ENCODE peak calls at places on chromosomes 7 and 10, in six cellular contexts. One of them, this sample, is unnamed.

GRCh38 chr7:127504715-127505114 is 80.7 kb downstream of the GCC1 start:
- DNase-seq in fibroblast of lung: no peak
- DNase-seq in left lung: peak
- DNase-seq in ovary: no peak
- DNase-seq in coronary artery: no peak
- DNase-seq in AG10803: peak
- DNase-seq in this sample: no peak

GRCh38 chr10:132382231-132382922 is 14.6 kb upstream of the PWWP2B start:
- DNase-seq in left lung: peak
- DNase-seq in AG10803: peak
- DNase-seq in fibroblast of lung: peak
- DNase-seq in coronary artery: no peak
- DNase-seq in ovary: no peak
- DNase-seq in this sample: peak

GRCh38 chr7:6360841-6361240 is 86.9 kb downstream of the DAGLB start:
- DNase-seq in left lung: no peak
- DNase-seq in ovary: no peak
- DNase-seq in AG10803: no peak
- DNase-seq in fibroblast of lung: no peak
- DNase-seq in coronary artery: no peak
- DNase-seq in this sample: no peak

GRCh38 chr7:151679073-151679708 is 159.5 kb upstream of the RHEB start:
- DNase-seq in ovary: no peak
- DNase-seq in coronary artery: no peak
- DNase-seq in AG10803: no peak
- DNase-seq in fibroblast of lung: no peak
- DNase-seq in left lung: no peak
- DNase-seq in this sample: no peak

GRCh38 chr7:131480384-131481315 is 75.8 kb downstream of the PODXL start:
- DNase-seq in left lung: no peak
- DNase-seq in fibroblast of lung: peak
- DNase-seq in ovary: no peak
- DNase-seq in coronary artery: no peak
- DNase-seq in AG10803: peak
- DNase-seq in this sample: no peak

GRCh38 chr7:45092931-45093235 is 4.1 kb upstream of the NACAD start:
- DNase-seq in left lung: no peak
- DNase-seq in coronary artery: no peak
- DNase-seq in ovary: no peak
- DNase-seq in AG10803: no peak
- DNase-seq in fibroblast of lung: no peak
- DNase-seq in this sample: no peak

GRCh38 chr10:91389636-91390512 is 20.3 kb upstream of the HECTD2 start:
- DNase-seq in left lung: no peak
- DNase-seq in AG10803: peak
- DNase-seq in coronary artery: no peak
- DNase-seq in fibroblast of lung: peak
- DNase-seq in ovary: no peak
- DNase-seq in this sample: no peak

GRCh38 chr7:85483205-85483604 is 296.3 kb upstream of the SEMA3D start:
- DNase-seq in coronary artery: no peak
- DNase-seq in AG10803: peak
- DNase-seq in ovary: no peak
- DNase-seq in left lung: no peak
- DNase-seq in fibroblast of lung: peak
- DNase-seq in this sample: no peak

GRCh38 chr7:133512560-133512959 is 259.7 kb downstream of the EXOC4 start:
- DNase-seq in fibroblast of lung: peak
- DNase-seq in ovary: no peak
- DNase-seq in coronary artery: no peak
- DNase-seq in left lung: no peak
- DNase-seq in AG10803: peak
- DNase-seq in this sample: no peak

GRCh38 chr7:55150709-55151108 is 131.9 kb downstream of the EGFR start:
- DNase-seq in AG10803: no peak
- DNase-seq in fibroblast of lung: no peak
- DNase-seq in ovary: no peak
- DNase-seq in left lung: no peak
- DNase-seq in coronary artery: no peak
- DNase-seq in this sample: no peak

GRCh38 chr7:37984775-37985390 is 64.4 kb downstream of the EPDR1 start:
- DNase-seq in AG10803: no peak
- DNase-seq in coronary artery: no peak
- DNase-seq in left lung: no peak
- DNase-seq in fibroblast of lung: peak
- DNase-seq in ovary: no peak
- DNase-seq in this sample: no peak

GRCh38 chr7:4550117-4550516 is 132.0 kb upstream of the FOXK1 start:
- DNase-seq in AG10803: no peak
- DNase-seq in coronary artery: no peak
- DNase-seq in fibroblast of lung: no peak
- DNase-seq in left lung: no peak
- DNase-seq in ovary: no peak
- DNase-seq in this sample: no peak

GRCh38 chr7:133984023-133984422 is 143.1 kb upstream of the LRGUK start:
- DNase-seq in left lung: no peak
- DNase-seq in ovary: no peak
- DNase-seq in coronary artery: no peak
- DNase-seq in AG10803: no peak
- DNase-seq in fibroblast of lung: peak
- DNase-seq in this sample: no peak

GRCh38 chr10:10642741-10643280 is 374.9 kb upstream of the CELF2 start:
- DNase-seq in ovary: peak
- DNase-seq in fibroblast of lung: peak
- DNase-seq in AG10803: peak
- DNase-seq in left lung: peak
- DNase-seq in coronary artery: peak
- DNase-seq in this sample: no peak

GRCh38 chr7:140653319-140654108 is 12.9 kb upstream of the DENND2A start:
- DNase-seq in left lung: no peak
- DNase-seq in ovary: peak
- DNase-seq in coronary artery: no peak
- DNase-seq in fibroblast of lung: peak
- DNase-seq in AG10803: peak
- DNase-seq in this sample: peak

GRCh38 chr7:156167417-156167807 is 355.1 kb upstream of the SHH start:
- DNase-seq in ovary: no peak
- DNase-seq in AG10803: no peak
- DNase-seq in fibroblast of lung: no peak
- DNase-seq in coronary artery: peak
- DNase-seq in left lung: no peak
- DNase-seq in this sample: peak

GRCh38 chr7:105487559-105488218 is 34.4 kb downstream of the PUS7 start:
- DNase-seq in AG10803: peak
- DNase-seq in coronary artery: no peak
- DNase-seq in fibroblast of lung: peak
- DNase-seq in ovary: no peak
- DNase-seq in left lung: no peak
- DNase-seq in this sample: no peak
- TF ChIP-seq CTCF in AG10803: peak
- TF ChIP-seq CTCF in coronary artery: no peak
- TF ChIP-seq CTCF in fibroblast of lung: peak
- TF ChIP-seq CTCF in ovary: no peak
- TF ChIP-seq CTCF in left lung: peak
- TF ChIP-seq CTCF in this sample: peak

GRCh38 chr10:58175990-58176910 is 91.4 kb downstream of the IPMK start:
- DNase-seq in left lung: no peak
- DNase-seq in coronary artery: no peak
- DNase-seq in ovary: no peak
- DNase-seq in fibroblast of lung: peak
- DNase-seq in AG10803: peak
- DNase-seq in this sample: no peak
- TF ChIP-seq CTCF in left lung: no peak
- TF ChIP-seq CTCF in coronary artery: no peak
- TF ChIP-seq CTCF in ovary: no peak
- TF ChIP-seq CTCF in fibroblast of lung: no peak
- TF ChIP-seq CTCF in AG10803: no peak
- TF ChIP-seq CTCF in this sample: no peak

DNA sequence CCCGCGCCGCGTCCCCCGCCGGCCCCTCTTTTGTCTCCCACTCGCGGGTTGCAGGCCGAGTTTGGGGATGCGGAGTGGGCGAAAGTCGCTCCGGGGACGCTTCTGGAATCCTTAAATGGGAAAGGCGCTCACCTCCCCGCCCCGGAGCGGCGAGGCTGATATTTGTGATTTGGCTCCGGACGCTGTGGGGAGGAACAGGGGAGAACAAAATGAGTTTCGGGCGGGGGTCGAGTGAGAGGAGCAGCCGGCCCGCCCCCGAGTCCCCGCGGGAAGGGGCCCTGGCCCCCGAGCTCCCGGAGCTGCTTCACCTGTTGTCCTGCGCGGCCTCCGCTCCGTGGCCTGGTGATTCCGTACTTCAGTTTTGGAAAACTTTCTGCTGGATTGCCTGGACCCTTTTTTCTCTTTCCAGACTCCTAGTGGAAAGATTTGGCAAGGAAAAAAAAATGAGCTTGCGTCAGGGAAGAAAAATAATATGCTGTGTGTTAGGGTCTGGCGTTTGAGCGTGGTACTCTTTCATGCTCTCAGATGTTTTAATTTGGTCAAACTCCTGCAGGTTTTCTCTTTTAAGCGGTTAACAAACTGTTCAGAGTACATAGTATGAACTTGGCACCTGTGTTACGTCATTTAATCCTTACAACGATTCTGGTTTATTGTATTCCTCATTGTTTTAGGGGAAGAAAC is 831 bp downstream of the BMPR1A start:
- DNase-seq in ovary: peak
- DNase-seq in fibroblast of lung: peak
- DNase-seq in coronary artery: peak
- DNase-seq in AG10803: peak
- DNase-seq in left lung: no peak
- DNase-seq in this sample: no peak
- TF ChIP-seq CTCF in ovary: peak
- TF ChIP-seq CTCF in fibroblast of lung: peak
- TF ChIP-seq CTCF in coronary artery: no peak
- TF ChIP-seq CTCF in AG10803: peak
- TF ChIP-seq CTCF in left lung: no peak
- TF ChIP-seq CTCF in this sample: no peak

GRCh38 chr10:98135222-98135899 is 904 bp downstream of the R3HCC1L start:
- DNase-seq in AG10803: peak
- DNase-seq in coronary artery: no peak
- DNase-seq in ovary: no peak
- DNase-seq in left lung: no peak
- DNase-seq in fibroblast of lung: no peak
- DNase-seq in this sample: no peak

GRCh38 chr10:98134117-98134430 is 383 bp upstream of the R3HCC1L start:
- DNase-seq in left lung: no peak
- DNase-seq in AG10803: no peak
- DNase-seq in ovary: no peak
- DNase-seq in fibroblast of lung: peak
- DNase-seq in coronary artery: no peak
- DNase-seq in this sample: no peak

GRCh38 chr10:98131615-98132014 is 2.8 kb upstream of the R3HCC1L start:
- DNase-seq in AG10803: no peak
- DNase-seq in left lung: no peak
- DNase-seq in coronary artery: no peak
- DNase-seq in ovary: no peak
- DNase-seq in fibroblast of lung: no peak
- DNase-seq in this sample: no peak

GRCh38 chr10:98138031-98138430 is 3.6 kb downstream of the R3HCC1L start:
- DNase-seq in AG10803: no peak
- DNase-seq in ovary: no peak
- DNase-seq in left lung: no peak
- DNase-seq in coronary artery: no peak
- DNase-seq in fibroblast of lung: no peak
- DNase-seq in this sample: no peak

DNA sequence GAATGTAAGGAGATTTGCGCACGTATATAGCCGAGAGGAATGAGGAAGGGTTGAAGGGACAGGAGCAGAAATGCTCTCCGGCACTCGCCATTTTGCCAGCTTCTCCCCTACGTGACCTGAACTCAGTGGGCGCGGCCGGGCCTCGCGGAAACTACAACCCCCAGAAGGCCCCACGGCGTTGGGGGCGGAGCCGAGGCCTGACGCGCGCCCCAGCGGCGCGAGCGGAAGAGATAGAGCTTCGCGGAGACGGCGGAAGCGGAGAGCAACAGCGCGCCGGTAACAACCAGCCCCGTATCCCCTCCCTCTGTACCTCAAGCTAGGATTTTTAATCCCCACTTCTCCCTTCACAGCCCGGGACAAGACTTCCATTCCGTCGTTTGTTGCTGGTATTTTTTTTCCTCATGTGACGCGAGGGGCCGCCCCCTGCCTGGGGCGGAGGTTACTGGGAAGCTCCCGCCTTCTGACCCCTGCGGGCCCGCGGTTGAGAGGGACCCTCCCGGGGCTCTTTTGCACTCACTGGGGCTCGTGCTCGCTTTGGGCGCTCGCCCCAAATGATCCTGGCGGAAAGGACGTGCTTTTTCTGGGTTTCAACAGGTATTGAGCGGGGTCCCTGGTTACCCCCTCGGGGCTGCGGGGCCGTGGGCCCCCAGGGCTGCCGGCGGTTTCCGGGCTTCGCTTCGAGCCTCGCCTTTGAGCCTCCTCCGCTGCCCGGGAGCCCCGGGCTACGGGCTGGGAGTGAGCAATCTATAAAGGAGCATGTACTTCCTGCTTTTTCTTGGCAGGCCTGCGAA is at the start of gene R3HCC1L:
- DNase-seq in left lung: peak
- DNase-seq in coronary artery: peak
- DNase-seq in ovary: peak
- DNase-seq in fibroblast of lung: peak
- DNase-seq in AG10803: peak
- DNase-seq in this sample: peak
- TF ChIP-seq CTCF in left lung: no peak
- TF ChIP-seq CTCF in coronary artery: no peak
- TF ChIP-seq CTCF in ovary: no peak
- TF ChIP-seq CTCF in fibroblast of lung: no peak
- TF ChIP-seq CTCF in AG10803: no peak
- TF ChIP-seq CTCF in this sample: no peak

GRCh38 chr10:16989826-16990293 is 139.8 kb downstream of the CUBN start:
- DNase-seq in fibroblast of lung: peak
- DNase-seq in ovary: no peak
- DNase-seq in coronary artery: no peak
- DNase-seq in left lung: no peak
- DNase-seq in AG10803: peak
- DNase-seq in this sample: no peak
- TF ChIP-seq CTCF in fibroblast of lung: no peak
- TF ChIP-seq CTCF in ovary: no peak
- TF ChIP-seq CTCF in coronary artery: no peak
- TF ChIP-seq CTCF in left lung: no peak
- TF ChIP-seq CTCF in AG10803: peak
- TF ChIP-seq CTCF in this sample: no peak

This sample was measured in right lobe of liver.